ENCODE peak calls at places on chromosomes 3 and 15, in six cellular contexts. J, V, O, L, P and D are unnamed samples.

GRCh38 chr3:126750760-126751129 is 46.7 kb downstream of the CHCHD6 start:
- DNase-seq in J (no peak), V (no peak), O (no peak), L (no peak), P (no peak), D (no peak)

GRCh38 chr3:127065561-127066270 is 82.8 kb downstream of the PLXNA1 start:
- DNase-seq in J (no peak), V (no peak), O (no peak), L (no peak), P (no peak), D (no peak)

GRCh38 chr3:167084566-167084965 is 295.5 kb downstream of the ZBBX start:
- DNase-seq in J (peak; percentile 55), V (no peak), O (no peak), L (no peak), P (no peak), D (no peak)

GRCh38 chr3:37990527-37990926 is at the start of gene VILL:
- DNase-seq in J (no peak), V (no peak), O (no peak), L (no peak), P (no peak), D (no peak)

GRCh38 chr3:76684946-76685345 is 355.0 kb upstream of the ROBO2 start:
- DNase-seq in J (no peak), V (no peak), O (no peak), L (no peak), P (no peak), D (no peak)

GRCh38 chr3:128875556-128876120 is 3.8 kb upstream of the ACAD9 start:
- DNase-seq in J (peak; percentile 78), V (peak; percentile 7), O (peak; percentile 54), L (peak; percentile 72), P (no peak), D (peak; percentile 42)

GRCh38 chr15:66961407-66961884 is 104.0 kb upstream of the SMAD3 start:
- DNase-seq in J (peak; percentile 30), V (no peak), O (no peak), L (no peak), P (no peak), D (no peak)

GRCh38 chr3:183081459-183082183 is 17.7 kb downstream of the MCCC1 start:
- DNase-seq in J (no peak), V (no peak), O (no peak), L (no peak), P (no peak), D (no peak)

GRCh38 chr3:159859836-159860235 is 128.8 kb upstream of the IL12A start:
- DNase-seq in J (no peak), V (no peak), O (no peak), L (no peak), P (no peak), D (no peak)

GRCh38 chr15:27826902-27827321 is 272.2 kb downstream of the OCA2 start:
- DNase-seq in J (no peak), V (no peak), O (no peak), L (no peak), P (no peak), D (no peak)

GRCh38 chr3:64214697-64215018 is 10.6 kb downstream of the PRICKLE2 start:
- DNase-seq in J (no peak), V (no peak), O (no peak), L (no peak), P (no peak), D (no peak)